ENCODE peak calls at places on chromosome 3, in five cellular contexts. C, X, U, K and D are unnamed samples.

GRCh38 chr3:101158374-101158773 is 162.0 kb downstream of the IMPG2 start:
- DNase-seq in X (no peak), C (no peak), K (no peak), U (no peak), D (no peak)

GRCh38 chr3:161415506-161416231 is 44.4 kb upstream of the SPTSSB start:
- DNase-seq in C (peak), K (no peak), U (no peak), X (no peak), D (peak)

GRCh38 chr3:109440353-109440752 is 103.0 kb upstream of the DPPA4 start:
- DNase-seq in C (no peak), U (no peak), K (no peak), X (no peak), D (no peak)

GRCh38 chr3:58581328-58582091 is 4.3 kb upstream of the FAM107A start:
- DNase-seq in U (no peak), X (peak), K (no peak), C (no peak), D (no peak)

GRCh38 chr3:126107960-126108688 is 24.2 kb upstream of the SLC41A3 start:
- DNase-seq in C (no peak), K (no peak), X (peak), U (no peak), D (no peak)

GRCh38 chr3:23111799-23112198 is 91.3 kb upstream of the UBE2E2 start:
- DNase-seq in X (no peak), C (no peak), K (no peak), U (no peak), D (no peak)

GRCh38 chr3:69080233-69080644 is at the start of gene UBA3:
- DNase-seq in K (peak), U (peak), C (peak), X (peak), D (peak)

GRCh38 chr3:172106989-172107388 is 67.6 kb downstream of the FNDC3B start:
- DNase-seq in X (no peak), C (no peak), U (no peak), K (no peak), D (no peak)

GRCh38 chr3:195075941-195076875 is 194.8 kb downstream of the XXYLT1 start:
- DNase-seq in K (no peak), C (no peak), X (no peak), U (no peak), D (no peak)

GRCh38 chr3:47016934-47017435 is 37.5 kb downstream of the NBEAL2 start:
- DNase-seq in X (no peak), K (no peak), U (peak), C (no peak), D (peak)

GRCh38 chr3:58266577-58266976 is 29.0 kb downstream of the ABHD6 start:
- DNase-seq in C (no peak), X (no peak), U (no peak), K (no peak), D (no peak)

GRCh38 chr3:13850161-13850945 is 29.5 kb downstream of the WNT7A start:
- DNase-seq in C (peak), X (no peak), K (peak), U (no peak), D (no peak)

GRCh38 chr3:146581080-146581601 is 24.0 kb downstream of the PLSCR5 start:
- DNase-seq in K (peak), C (no peak), U (no peak), X (no peak), D (no peak)

GRCh38 chr3:174466471-174467054 is 392.6 kb upstream of the NAALADL2 start:
- DNase-seq in C (no peak), U (no peak), X (no peak), K (no peak), D (no peak)

GRCh38 chr3:153069598-153069997 is 92.4 kb upstream of the RAP2B start:
- DNase-seq in U (no peak), C (no peak), X (no peak), K (no peak), D (no peak)

GRCh38 chr3:149077638-149078037 is 8.7 kb downstream of the HLTF start:
- DNase-seq in X (no peak), C (no peak), K (no peak), U (no peak), D (no peak)

GRCh38 chr3:124859025-124859424 is 28.1 kb downstream of the ITGB5 start:
- DNase-seq in K (no peak), C (peak), U (no peak), X (no peak), D (peak)

GRCh38 chr3:15291589-15292541 is 40.5 kb downstream of the SH3BP5 start:
- DNase-seq in X (no peak), U (no peak), C (no peak), K (no peak), D (peak)

GRCh38 chr3:116517308-116517707 is 72.0 kb upstream of the LSAMP start:
- DNase-seq in U (no peak), X (no peak), K (no peak), C (no peak), D (no peak)

GRCh38 chr3:32102289-32102688 is 4.1 kb upstream of the GPD1L start:
- DNase-seq in X (no peak), U (no peak), K (no peak), C (no peak), D (no peak)

GRCh38 chr3:155070932-155071387 is 9.2 kb upstream of the MME start:
- DNase-seq in C (no peak), X (no peak), U (no peak), K (no peak), D (peak)
- TF ChIP-seq JUN in C (no peak), X (no peak), U (no peak), K (no peak), D (peak)

GRCh38 chr3:113260980-113261920 is 49.9 kb downstream of the BOC start:
- DNase-seq in X (no peak), K (no peak), C (no peak), U (no peak), D (no peak)
- H3K27ac ChIP-seq in X (no peak), K (no peak), C (no peak), U (no peak), D (no peak)

GRCh38 chr3:95926904-95927501 is 887.4 kb upstream of the EPHA6 start:
- DNase-seq in U (no peak), X (peak), C (no peak), K (no peak), D (no peak)

DNA sequence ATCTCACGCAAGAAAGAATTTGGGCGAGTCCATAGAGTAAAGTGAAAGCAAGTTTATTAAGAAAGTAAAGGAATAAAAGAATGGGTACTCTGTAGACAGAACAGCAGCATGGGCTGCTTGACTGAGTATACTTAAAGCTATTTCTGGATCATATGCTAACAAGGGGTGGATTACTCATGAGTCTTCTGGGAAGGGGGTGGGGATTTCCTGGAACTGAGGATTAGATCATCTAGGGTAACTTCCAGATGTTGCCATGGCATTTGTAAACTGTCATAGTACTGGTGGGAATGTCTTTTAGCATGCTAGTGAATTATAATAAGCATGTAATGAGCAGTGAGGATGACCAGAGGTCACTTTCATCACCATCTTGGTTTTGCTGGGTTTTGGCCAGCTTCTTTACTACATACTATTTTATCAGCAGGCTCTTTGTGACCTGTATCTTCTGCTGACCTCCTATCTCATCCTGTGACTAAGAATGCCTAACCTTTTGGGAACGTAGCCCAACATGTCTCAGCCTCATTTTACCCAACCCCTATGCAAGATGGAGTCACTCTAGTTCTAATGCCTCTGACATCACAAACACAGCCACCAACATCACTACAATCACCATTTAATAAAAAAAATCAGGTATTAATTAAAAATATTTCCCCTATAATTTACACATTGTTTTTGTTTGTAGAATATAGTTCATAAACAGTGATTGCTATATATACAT is 890.7 kb upstream of the EPHA6 start:
- DNase-seq in U (no peak), C (peak), K (no peak), X (no peak), D (peak)
- TF ChIP-seq JUN in U (no peak), C (no peak), K (no peak), X (no peak), D (peak)

GRCh38 chr3:142958707-142959106 is 4.8 kb downstream of the PAQR9 start:
- DNase-seq in X (no peak), K (no peak), U (no peak), C (peak), D (no peak)

GRCh38 chr3:142950972-142951371 is 12.5 kb downstream of the PAQR9 start:
- DNase-seq in X (no peak), K (no peak), C (no peak), U (no peak), D (no peak)

GRCh38 chr3:142952272-142953193 is 10.9 kb downstream of the PAQR9 start:
- DNase-seq in X (no peak), U (no peak), C (no peak), K (no peak), D (no peak)

GRCh38 chr3:142951814-142952213 is 11.7 kb downstream of the PAQR9 start:
- DNase-seq in X (no peak), U (no peak), C (no peak), K (no peak), D (no peak)

DNA sequence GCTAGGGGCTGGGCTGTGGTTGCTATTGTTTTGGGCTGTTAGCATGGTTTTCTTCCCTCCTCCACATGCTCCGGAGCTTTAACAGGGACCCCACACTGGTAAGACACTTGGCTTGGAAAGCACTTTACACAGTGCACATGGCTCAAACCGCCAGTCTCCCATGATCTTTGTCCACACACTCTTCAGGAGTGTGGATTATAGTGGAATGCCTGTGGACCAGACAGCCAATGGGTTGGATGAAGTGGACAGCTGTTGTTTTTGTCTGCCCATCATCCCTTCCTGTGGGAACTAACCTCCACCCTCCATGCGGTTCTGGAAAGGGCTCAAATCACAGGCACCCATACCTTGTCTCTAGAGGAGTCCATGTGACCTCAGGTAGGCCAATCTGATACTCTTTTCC is 10.0 kb downstream of the PAQR9 start:
- DNase-seq in K (no peak), X (no peak), C (no peak), U (no peak), D (no peak)
- H3K27ac ChIP-seq in K (no peak), X (no peak), C (no peak), U (no peak), D (no peak)

GRCh38 chr3:196757876-196758739 is 18.5 kb downstream of the PAK2 start:
- DNase-seq in X (no peak), U (no peak), C (peak), K (no peak), D (peak)
- TF ChIP-seq JUN in X (no peak), U (no peak), C (no peak), K (no peak), D (peak)

GRCh38 chr3:71392277-71392676 is 191.3 kb downstream of the FOXP1 start:
- DNase-seq in U (no peak), X (no peak), K (no peak), C (no peak), D (no peak)

GRCh38 chr3:71389191-71389590 is 194.3 kb downstream of the FOXP1 start:
- DNase-seq in X (no peak), U (no peak), C (no peak), K (no peak), D (no peak)

GRCh38 chr3:71391361-71391760 is 192.2 kb downstream of the FOXP1 start:
- DNase-seq in K (no peak), U (no peak), C (no peak), X (no peak), D (no peak)

GRCh38 chr3:71388535-71389120 is 194.9 kb downstream of the FOXP1 start:
- DNase-seq in X (no peak), U (no peak), K (no peak), C (no peak), D (peak)

GRCh38 chr3:71389911-71390573 is 193.5 kb downstream of the FOXP1 start:
- DNase-seq in X (no peak), K (peak), C (peak), U (no peak), D (peak)
- H3K27ac ChIP-seq in X (peak), K (no peak), C (peak), U (peak), D (peak)

GRCh38 chr3:129424185-129424841 is 4.1 kb downstream of the EFCAB12 start:
- DNase-seq in C (peak), K (peak), U (no peak), X (no peak), D (no peak)

GRCh38 chr3:129422897-129423296 is 5.5 kb downstream of the EFCAB12 start:
- DNase-seq in C (no peak), X (no peak), K (no peak), U (no peak), D (no peak)

GRCh38 chr3:129419476-129419875 is 9.0 kb downstream of the EFCAB12 start:
- DNase-seq in U (no peak), C (no peak), K (no peak), X (no peak), D (no peak)

GRCh38 chr3:129421236-129421883 is 7.1 kb downstream of the EFCAB12 start:
- DNase-seq in K (no peak), U (no peak), C (no peak), X (no peak), D (no peak)

DNA sequence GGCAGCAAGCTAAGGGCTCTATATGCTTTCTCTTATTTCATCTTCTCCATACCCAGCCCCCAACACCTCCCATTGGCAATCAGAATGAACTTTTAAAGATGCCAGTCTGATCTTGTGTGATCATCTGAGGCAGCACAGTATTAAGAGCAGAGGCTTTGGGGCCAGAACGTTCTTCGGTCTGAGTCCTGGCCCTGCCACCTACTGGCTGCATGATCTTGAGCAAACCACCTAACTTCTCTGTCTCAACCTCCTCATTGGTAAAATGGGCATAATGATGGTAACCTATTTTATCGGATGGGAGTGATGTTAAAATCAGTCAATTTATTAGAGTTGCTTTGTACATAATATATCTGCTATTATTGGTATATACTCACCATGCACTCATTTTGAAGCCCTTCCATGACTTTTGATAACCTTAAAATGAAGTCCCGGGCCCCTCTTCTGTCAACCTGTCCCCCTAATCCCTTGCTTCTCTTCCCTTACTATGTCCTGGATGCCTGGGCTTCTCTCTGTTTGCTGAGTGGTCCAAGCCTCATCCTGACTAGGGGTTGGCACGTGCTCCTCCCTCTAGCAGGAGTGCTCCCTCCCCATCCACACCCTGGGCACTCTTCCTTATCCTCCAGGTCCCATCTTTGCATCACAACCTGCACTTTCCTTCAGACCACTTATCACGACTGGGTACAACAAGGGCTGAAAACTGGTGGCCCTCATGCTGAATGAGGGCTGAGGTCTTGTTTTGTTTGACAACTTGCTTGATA is 6.3 kb downstream of the EFCAB12 start:
- DNase-seq in C (peak), U (no peak), X (no peak), K (no peak), D (peak)
- TF ChIP-seq JUN in C (no peak), U (no peak), X (no peak), K (no peak), D (no peak)

GRCh38 chr3:10310578-10310977 is 10.3 kb downstream of the SEC13 start:
- DNase-seq in U (no peak), C (no peak), X (no peak), K (no peak), D (no peak)
- H3K27ac ChIP-seq in U (no peak), C (peak), X (no peak), K (no peak), D (peak)

DNA sequence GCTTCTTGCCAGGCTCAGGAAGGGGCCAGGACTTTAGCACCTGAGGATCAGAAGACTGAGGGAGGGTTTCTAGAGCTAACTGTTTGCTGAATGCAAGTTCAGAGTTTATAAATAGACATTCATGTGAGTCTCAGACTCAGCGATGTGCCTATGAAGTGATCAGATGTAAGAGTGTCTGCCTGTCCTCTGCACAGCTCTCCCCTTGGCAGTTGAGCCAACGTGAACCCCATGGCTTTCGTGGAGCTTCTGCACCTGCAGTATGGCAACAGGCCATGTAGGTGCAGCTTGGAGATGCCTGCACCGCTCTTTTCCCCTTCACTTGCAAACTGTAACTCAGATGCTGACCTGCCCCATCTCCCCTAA is 141.9 kb downstream of the CHDH start:
- DNase-seq in K (no peak), U (no peak), X (peak), C (no peak), D (no peak)
- TF ChIP-seq JUN in K (no peak), U (no peak), X (no peak), C (no peak), D (no peak)